ENCODE peak calls at places on chromosomes 12 and 14, in eight cellular contexts. One of them, this sample, is unnamed.

GRCh38 chr14:105204206-105204930 is 23.3 kb upstream of the NUDT14 start:
- DNase-seq in fibroblast of the aortic adventitia: peak
- DNase-seq in colonic mucosa: peak
- DNase-seq in HFFc6: no peak
- DNase-seq in astrocyte of the cerebellum: no peak
- DNase-seq in fibroblast of lung: no peak
- DNase-seq in CD4-positive, alpha-beta T cell: no peak
- DNase-seq in lung: peak
- DNase-seq in this sample: no peak

GRCh38 chr12:106296179-106296877 is 6.2 kb upstream of the TCP11L2 start:
- DNase-seq in colonic mucosa: no peak
- DNase-seq in fibroblast of the aortic adventitia: peak
- DNase-seq in CD4-positive, alpha-beta T cell: no peak
- DNase-seq in astrocyte of the cerebellum: no peak
- DNase-seq in fibroblast of lung: peak
- DNase-seq in HFFc6: peak
- DNase-seq in lung: no peak
- DNase-seq in this sample: no peak

GRCh38 chr14:32648434-32648833 is 290.2 kb upstream of the NPAS3 start:
- DNase-seq in colonic mucosa: no peak
- DNase-seq in fibroblast of lung: peak
- DNase-seq in fibroblast of the aortic adventitia: peak
- DNase-seq in HFFc6: peak
- DNase-seq in lung: no peak
- DNase-seq in astrocyte of the cerebellum: no peak
- DNase-seq in CD4-positive, alpha-beta T cell: no peak
- DNase-seq in this sample: no peak

GRCh38 chr12:121279507-121279915 is 17.0 kb downstream of the CAMKK2 start:
- DNase-seq in fibroblast of lung: peak
- DNase-seq in HFFc6: no peak
- DNase-seq in CD4-positive, alpha-beta T cell: no peak
- DNase-seq in fibroblast of the aortic adventitia: peak
- DNase-seq in colonic mucosa: peak
- DNase-seq in astrocyte of the cerebellum: no peak
- DNase-seq in lung: peak
- DNase-seq in this sample: no peak

GRCh38 chr12:17064834-17065233 is 458.9 kb upstream of the LMO3 start:
- DNase-seq in HFFc6: no peak
- DNase-seq in colonic mucosa: no peak
- DNase-seq in CD4-positive, alpha-beta T cell: no peak
- DNase-seq in lung: no peak
- DNase-seq in fibroblast of the aortic adventitia: no peak
- DNase-seq in fibroblast of lung: no peak
- DNase-seq in astrocyte of the cerebellum: no peak
- DNase-seq in this sample: no peak

GRCh38 chr12:125050868-125051267 is 14.4 kb upstream of the AACS start:
- DNase-seq in lung: no peak
- DNase-seq in astrocyte of the cerebellum: no peak
- DNase-seq in fibroblast of lung: no peak
- DNase-seq in colonic mucosa: no peak
- DNase-seq in CD4-positive, alpha-beta T cell: no peak
- DNase-seq in fibroblast of the aortic adventitia: no peak
- DNase-seq in HFFc6: no peak
- DNase-seq in this sample: no peak

GRCh38 chr12:112422531-112422930 is 3.8 kb downstream of the PTPN11 start:
- DNase-seq in lung: no peak
- DNase-seq in HFFc6: no peak
- DNase-seq in fibroblast of the aortic adventitia: peak
- DNase-seq in fibroblast of lung: no peak
- DNase-seq in CD4-positive, alpha-beta T cell: no peak
- DNase-seq in colonic mucosa: no peak
- DNase-seq in astrocyte of the cerebellum: no peak
- DNase-seq in this sample: no peak

GRCh38 chr14:20434701-20435453 is 1.1 kb downstream of the KLHL33 start:
- DNase-seq in colonic mucosa: no peak
- DNase-seq in fibroblast of the aortic adventitia: peak
- DNase-seq in fibroblast of lung: peak
- DNase-seq in HFFc6: no peak
- DNase-seq in CD4-positive, alpha-beta T cell: no peak
- DNase-seq in lung: no peak
- DNase-seq in astrocyte of the cerebellum: no peak
- DNase-seq in this sample: no peak

GRCh38 chr12:71183018-71183417 is 25.2 kb upstream of the TSPAN8 start:
- DNase-seq in HFFc6: no peak
- DNase-seq in astrocyte of the cerebellum: no peak
- DNase-seq in fibroblast of lung: peak
- DNase-seq in colonic mucosa: no peak
- DNase-seq in lung: no peak
- DNase-seq in CD4-positive, alpha-beta T cell: no peak
- DNase-seq in fibroblast of the aortic adventitia: peak
- DNase-seq in this sample: no peak

GRCh38 chr14:64387232-64387737 is 868 bp upstream of the MTHFD1 start:
- DNase-seq in fibroblast of the aortic adventitia: no peak
- DNase-seq in CD4-positive, alpha-beta T cell: no peak
- DNase-seq in astrocyte of the cerebellum: no peak
- DNase-seq in HFFc6: no peak
- DNase-seq in fibroblast of lung: peak
- DNase-seq in lung: no peak
- DNase-seq in colonic mucosa: peak
- DNase-seq in this sample: no peak

GRCh38 chr12:88305491-88305890 is 163.4 kb downstream of the TMTC3 start:
- DNase-seq in fibroblast of the aortic adventitia: peak
- DNase-seq in fibroblast of lung: peak
- DNase-seq in CD4-positive, alpha-beta T cell: no peak
- DNase-seq in HFFc6: no peak
- DNase-seq in lung: no peak
- DNase-seq in astrocyte of the cerebellum: no peak
- DNase-seq in colonic mucosa: no peak
- DNase-seq in this sample: no peak

GRCh38 chr12:45257185-45257585 is 41.3 kb downstream of the ANO6 start:
- DNase-seq in fibroblast of lung: no peak
- DNase-seq in astrocyte of the cerebellum: no peak
- DNase-seq in colonic mucosa: no peak
- DNase-seq in CD4-positive, alpha-beta T cell: no peak
- DNase-seq in HFFc6: no peak
- DNase-seq in fibroblast of the aortic adventitia: no peak
- DNase-seq in lung: no peak
- DNase-seq in this sample: no peak

GRCh38 chr12:990308-990648 is 745 bp upstream of the ERC1 start:
- DNase-seq in lung: peak
- DNase-seq in fibroblast of lung: peak
- DNase-seq in astrocyte of the cerebellum: peak
- DNase-seq in fibroblast of the aortic adventitia: peak
- DNase-seq in HFFc6: peak
- DNase-seq in CD4-positive, alpha-beta T cell: peak
- DNase-seq in colonic mucosa: peak
- DNase-seq in this sample: no peak

GRCh38 chr12:98373982-98374381 is 141.4 kb upstream of the TMPO start:
- DNase-seq in fibroblast of the aortic adventitia: peak
- DNase-seq in colonic mucosa: no peak
- DNase-seq in HFFc6: peak
- DNase-seq in CD4-positive, alpha-beta T cell: no peak
- DNase-seq in astrocyte of the cerebellum: no peak
- DNase-seq in fibroblast of lung: no peak
- DNase-seq in lung: no peak
- DNase-seq in this sample: no peak

DNA sequence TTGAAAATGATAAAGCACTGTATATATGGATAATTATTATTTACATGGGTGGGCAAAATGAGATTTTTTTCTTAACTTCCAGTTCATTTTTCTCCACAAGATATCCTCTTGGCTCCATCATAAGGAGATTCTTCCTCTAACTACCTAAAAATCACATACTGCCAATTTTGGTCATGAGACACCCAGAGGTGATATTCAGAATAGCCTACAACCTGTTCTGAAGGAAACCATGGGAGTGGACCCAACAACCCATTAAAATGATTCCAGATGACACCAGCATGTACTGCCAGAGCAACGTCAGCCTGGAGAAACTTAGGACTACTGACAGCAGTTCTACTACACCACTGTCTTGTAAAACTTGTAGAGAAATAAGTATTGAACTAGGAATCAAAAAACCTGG is 136.3 kb upstream of the TMPO start:
- DNase-seq in HFFc6: no peak
- DNase-seq in CD4-positive, alpha-beta T cell: no peak
- DNase-seq in fibroblast of lung: no peak
- DNase-seq in fibroblast of the aortic adventitia: no peak
- DNase-seq in lung: no peak
- DNase-seq in colonic mucosa: no peak
- DNase-seq in astrocyte of the cerebellum: no peak
- DNase-seq in this sample: no peak
- TF ChIP-seq CTCF in HFFc6: no peak
- TF ChIP-seq CTCF in CD4-positive, alpha-beta T cell: no peak
- TF ChIP-seq CTCF in fibroblast of lung: no peak
- TF ChIP-seq CTCF in fibroblast of the aortic adventitia: no peak
- TF ChIP-seq CTCF in lung: no peak
- TF ChIP-seq CTCF in colonic mucosa: no peak
- TF ChIP-seq CTCF in astrocyte of the cerebellum: no peak
- TF ChIP-seq CTCF in this sample: no peak

DNA sequence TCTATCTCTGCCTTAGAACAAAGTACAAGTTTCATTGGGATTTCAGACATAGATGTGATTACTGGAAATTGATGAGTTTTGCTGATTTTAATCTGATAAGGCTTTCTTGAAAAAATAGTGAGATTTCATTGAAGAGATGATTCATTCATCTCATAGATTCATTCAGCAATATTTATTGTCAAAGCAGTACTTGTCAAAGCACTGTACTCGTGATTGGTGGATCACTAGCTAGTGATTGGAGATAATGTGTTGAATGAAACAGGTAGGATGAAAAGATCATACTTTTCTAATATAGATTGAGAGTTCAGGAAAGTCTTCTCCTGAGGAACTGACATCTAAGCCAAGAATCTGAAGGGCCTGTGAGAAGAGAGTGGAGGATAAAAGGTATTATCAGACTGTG is 71.0 kb downstream of the KTN1 start:
- DNase-seq in CD4-positive, alpha-beta T cell: no peak
- DNase-seq in HFFc6: no peak
- DNase-seq in lung: no peak
- DNase-seq in colonic mucosa: no peak
- DNase-seq in fibroblast of lung: no peak
- DNase-seq in fibroblast of the aortic adventitia: no peak
- DNase-seq in astrocyte of the cerebellum: no peak
- DNase-seq in this sample: no peak
- TF ChIP-seq CTCF in CD4-positive, alpha-beta T cell: no peak
- TF ChIP-seq CTCF in HFFc6: no peak
- TF ChIP-seq CTCF in lung: no peak
- TF ChIP-seq CTCF in colonic mucosa: no peak
- TF ChIP-seq CTCF in fibroblast of lung: no peak
- TF ChIP-seq CTCF in fibroblast of the aortic adventitia: no peak
- TF ChIP-seq CTCF in astrocyte of the cerebellum: no peak
- TF ChIP-seq CTCF in this sample: no peak

GRCh38 chr12:28681980-28682379 is 467.1 kb upstream of the FAR2 start:
- DNase-seq in HFFc6: no peak
- DNase-seq in fibroblast of the aortic adventitia: no peak
- DNase-seq in astrocyte of the cerebellum: no peak
- DNase-seq in fibroblast of lung: no peak
- DNase-seq in colonic mucosa: no peak
- DNase-seq in lung: no peak
- DNase-seq in CD4-positive, alpha-beta T cell: no peak
- DNase-seq in this sample: no peak

GRCh38 chr12:28683371-28683770 is 465.7 kb upstream of the FAR2 start:
- DNase-seq in astrocyte of the cerebellum: no peak
- DNase-seq in lung: no peak
- DNase-seq in CD4-positive, alpha-beta T cell: no peak
- DNase-seq in HFFc6: no peak
- DNase-seq in fibroblast of lung: no peak
- DNase-seq in fibroblast of the aortic adventitia: peak
- DNase-seq in colonic mucosa: no peak
- DNase-seq in this sample: no peak
- TF ChIP-seq CTCF in astrocyte of the cerebellum: no peak
- TF ChIP-seq CTCF in lung: no peak
- TF ChIP-seq CTCF in CD4-positive, alpha-beta T cell: no peak
- TF ChIP-seq CTCF in HFFc6: no peak
- TF ChIP-seq CTCF in fibroblast of lung: no peak
- TF ChIP-seq CTCF in fibroblast of the aortic adventitia: no peak
- TF ChIP-seq CTCF in colonic mucosa: no peak
- TF ChIP-seq CTCF in this sample: no peak

GRCh38 chr12:118525216-118525615 is 148.9 kb downstream of the SUDS3 start:
- DNase-seq in colonic mucosa: no peak
- DNase-seq in fibroblast of the aortic adventitia: no peak
- DNase-seq in CD4-positive, alpha-beta T cell: no peak
- DNase-seq in HFFc6: no peak
- DNase-seq in fibroblast of lung: no peak
- DNase-seq in lung: no peak
- DNase-seq in astrocyte of the cerebellum: no peak
- DNase-seq in this sample: no peak

GRCh38 chr12:118520954-118521353 is 144.6 kb downstream of the SUDS3 start:
- DNase-seq in CD4-positive, alpha-beta T cell: no peak
- DNase-seq in astrocyte of the cerebellum: no peak
- DNase-seq in lung: no peak
- DNase-seq in fibroblast of the aortic adventitia: no peak
- DNase-seq in fibroblast of lung: no peak
- DNase-seq in HFFc6: no peak
- DNase-seq in colonic mucosa: no peak
- DNase-seq in this sample: no peak

DNA sequence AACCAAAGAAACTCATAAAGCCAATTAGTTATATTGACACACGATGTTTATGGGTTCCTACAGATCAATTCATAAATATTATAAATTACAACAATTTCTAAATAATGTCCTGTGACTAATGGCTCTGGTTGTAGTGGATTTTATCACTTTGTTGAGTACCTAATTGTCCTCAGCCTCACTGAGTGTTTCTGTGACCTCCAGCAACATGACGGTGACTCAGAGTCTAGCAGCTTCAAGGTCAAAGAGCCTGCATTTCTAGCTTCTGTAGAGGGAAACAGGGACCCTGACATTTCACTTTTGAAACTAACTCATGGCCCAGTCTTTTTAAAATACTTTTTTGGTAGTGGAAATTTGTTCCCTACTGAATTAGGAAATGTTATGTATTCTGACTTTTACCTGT is 144.1 kb downstream of the SUDS3 start:
- DNase-seq in HFFc6: no peak
- DNase-seq in fibroblast of lung: no peak
- DNase-seq in astrocyte of the cerebellum: no peak
- DNase-seq in fibroblast of the aortic adventitia: no peak
- DNase-seq in lung: no peak
- DNase-seq in CD4-positive, alpha-beta T cell: no peak
- DNase-seq in colonic mucosa: no peak
- DNase-seq in this sample: no peak
- TF ChIP-seq CTCF in HFFc6: no peak
- TF ChIP-seq CTCF in fibroblast of lung: no peak
- TF ChIP-seq CTCF in astrocyte of the cerebellum: no peak
- TF ChIP-seq CTCF in fibroblast of the aortic adventitia: no peak
- TF ChIP-seq CTCF in lung: no peak
- TF ChIP-seq CTCF in CD4-positive, alpha-beta T cell: no peak
- TF ChIP-seq CTCF in colonic mucosa: no peak
- TF ChIP-seq CTCF in this sample: no peak

This sample was measured in activated B cell treated with CpG ODN at 0.5 μM for 24 hours.